ENCODE peak calls at places on chromosomes 12 and 14, in five cellular contexts. E is BJ, A is IMR-90, T is mesothelial cell of epicardium, C is gastrocnemius medialis. Q is an unnamed sample.

GRCh38 chr12:77521458-77522115 is 309.1 kb upstream of the NAV3 start:
- DNase-seq in A (no peak), C (no peak), E (peak), T (no peak), Q (no peak)

GRCh38 chr12:89833337-89834252 is 125.0 kb upstream of the ATP2B1 start:
- DNase-seq in A (peak), C (no peak), T (no peak), E (peak), Q (no peak)

GRCh38 chr12:51188359-51189051 is 15.6 kb upstream of the TFCP2 start:
- DNase-seq in T (no peak), E (no peak), C (peak), A (no peak), Q (no peak)

GRCh38 chr14:36295642-36296627 is 24.5 kb downstream of the MBIP start:
- DNase-seq in A (no peak), C (no peak), T (no peak), E (no peak), Q (no peak)

GRCh38 chr14:70425349-70425748 is 8.5 kb upstream of the SYNJ2BP start:
- DNase-seq in A (no peak), T (no peak), E (no peak), C (peak), Q (no peak)

GRCh38 chr14:91337699-91338335 is 79.8 kb downstream of the CCDC88C start:
- DNase-seq in A (no peak), T (no peak), E (no peak), C (no peak), Q (no peak)

GRCh38 chr14:22505751-22506710 is 83.0 kb downstream of the DAD1 start:
- DNase-seq in C (no peak), E (no peak), A (no peak), T (no peak), Q (peak)

GRCh38 chr14:75010472-75010871 is 7.8 kb downstream of the EIF2B2 start:
- DNase-seq in T (no peak), C (no peak), E (no peak), A (no peak), Q (no peak)

GRCh38 chr14:59688224-59689170 is 111.9 kb upstream of the CCDC175 start:
- DNase-seq in E (no peak), A (peak), C (no peak), T (peak), Q (peak)

GRCh38 chr12:110791589-110791988 is 48.9 kb upstream of the PPP1CC start:
- DNase-seq in E (no peak), C (no peak), A (no peak), T (no peak), Q (no peak)

GRCh38 chr14:99563749-99564129 is 40.3 kb downstream of the CCDC85C start:
- DNase-seq in E (no peak), C (no peak), T (no peak), A (no peak), Q (no peak)

GRCh38 chr14:99561827-99562226 is 42.2 kb downstream of the CCDC85C start:
- DNase-seq in A (no peak), C (no peak), E (no peak), T (no peak), Q (no peak)

GRCh38 chr14:99564903-99565259 is 39.1 kb downstream of the CCDC85C start:
- DNase-seq in C (no peak), T (no peak), A (no peak), E (no peak), Q (peak)

GRCh38 chr14:99564256-99564902 is 39.6 kb downstream of the CCDC85C start:
- DNase-seq in C (no peak), E (no peak), T (no peak), A (peak), Q (no peak)

GRCh38 chr14:99562848-99563748 is 40.9 kb downstream of the CCDC85C start:
- DNase-seq in T (peak), C (peak), E (no peak), A (peak), Q (peak)
- TF ChIP-seq CTCF in T (no peak), C (no peak), E (peak), A (peak), Q (peak)

DNA sequence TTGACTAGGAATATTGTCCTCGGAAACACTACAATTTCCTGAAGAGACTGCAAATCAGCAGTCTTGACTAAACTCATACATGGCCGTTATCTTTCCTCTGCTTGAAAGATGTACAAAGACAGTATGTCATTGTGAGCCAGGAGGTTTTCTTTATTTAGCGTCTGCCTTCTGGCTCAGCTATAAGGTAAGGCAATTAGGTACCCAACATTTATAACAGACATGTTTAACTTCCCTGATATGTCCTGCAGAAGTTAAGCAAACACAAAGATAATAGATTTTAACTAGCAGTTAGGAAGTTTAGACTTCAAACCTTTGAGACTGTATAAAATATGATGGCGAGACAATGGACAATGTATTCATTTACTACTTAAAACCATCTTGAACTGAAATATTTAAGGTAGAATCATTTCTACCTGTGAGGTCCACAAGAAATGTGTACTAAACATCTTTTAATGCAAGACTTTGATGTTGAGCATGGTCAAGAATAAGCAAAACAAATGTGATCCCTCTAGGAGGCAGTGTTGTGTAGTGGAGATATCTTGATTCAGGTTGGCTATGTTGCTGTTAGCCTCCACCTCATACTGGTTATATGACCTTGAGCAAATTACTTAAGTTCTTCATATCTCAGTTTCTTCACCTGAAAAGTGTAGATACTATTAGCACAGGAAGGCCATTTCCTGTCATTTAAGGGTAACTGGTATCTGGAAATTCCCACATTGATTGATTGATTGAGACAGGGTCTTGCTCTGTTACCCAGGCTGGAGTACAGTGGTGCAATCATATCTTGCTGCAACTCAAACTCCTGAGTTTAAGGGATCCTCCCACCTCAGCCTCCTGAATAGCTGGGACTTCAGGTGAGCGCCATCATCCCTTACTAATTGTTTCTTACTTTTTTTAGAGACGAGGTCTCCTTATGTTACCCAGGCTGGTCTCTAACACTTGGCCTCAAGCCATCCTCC is 96.3 kb upstream of the EEA1 start:
- DNase-seq in A (peak), E (peak), T (no peak), C (no peak), Q (no peak)
- TF ChIP-seq CTCF in A (peak), E (peak), T (no peak), C (peak), Q (peak)

DNA sequence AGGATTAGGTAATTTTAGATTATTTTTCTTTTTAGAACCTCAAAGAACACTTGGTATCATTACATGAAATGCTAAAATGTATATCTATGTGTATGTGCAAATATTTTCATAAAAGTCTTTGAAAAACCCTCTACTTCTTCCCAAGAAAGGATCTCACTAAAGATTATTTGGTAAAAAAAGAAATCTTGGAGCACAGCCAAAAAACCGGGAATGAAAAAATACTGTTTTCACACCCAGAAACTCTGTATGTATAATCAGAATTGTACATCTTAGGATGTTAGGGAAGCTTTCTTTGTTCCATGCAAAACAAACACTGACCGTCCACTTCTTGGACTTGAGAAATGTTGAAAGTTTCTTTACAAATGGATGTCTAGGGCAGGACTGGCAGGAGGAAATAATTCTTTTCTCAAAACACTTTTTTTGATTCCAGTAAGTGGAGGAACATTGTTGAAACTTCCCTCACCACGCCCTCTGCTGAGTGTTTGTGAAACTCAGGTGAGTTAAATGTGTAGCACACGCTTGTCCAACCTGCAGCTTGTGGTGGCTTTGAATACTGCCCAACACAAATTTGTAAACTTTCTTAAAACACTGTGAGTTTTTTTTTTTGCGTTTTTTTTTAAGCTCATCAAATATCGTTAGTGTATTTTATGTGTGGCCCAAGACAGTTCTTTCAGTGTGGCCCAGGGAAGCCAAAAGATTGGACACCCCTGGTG is 26.5 kb downstream of the FBXO34 start:
- DNase-seq in C (no peak), A (no peak), E (no peak), T (no peak), Q (no peak)
- TF ChIP-seq CTCF in C (no peak), A (no peak), E (no peak), T (no peak), Q (no peak)

DNA sequence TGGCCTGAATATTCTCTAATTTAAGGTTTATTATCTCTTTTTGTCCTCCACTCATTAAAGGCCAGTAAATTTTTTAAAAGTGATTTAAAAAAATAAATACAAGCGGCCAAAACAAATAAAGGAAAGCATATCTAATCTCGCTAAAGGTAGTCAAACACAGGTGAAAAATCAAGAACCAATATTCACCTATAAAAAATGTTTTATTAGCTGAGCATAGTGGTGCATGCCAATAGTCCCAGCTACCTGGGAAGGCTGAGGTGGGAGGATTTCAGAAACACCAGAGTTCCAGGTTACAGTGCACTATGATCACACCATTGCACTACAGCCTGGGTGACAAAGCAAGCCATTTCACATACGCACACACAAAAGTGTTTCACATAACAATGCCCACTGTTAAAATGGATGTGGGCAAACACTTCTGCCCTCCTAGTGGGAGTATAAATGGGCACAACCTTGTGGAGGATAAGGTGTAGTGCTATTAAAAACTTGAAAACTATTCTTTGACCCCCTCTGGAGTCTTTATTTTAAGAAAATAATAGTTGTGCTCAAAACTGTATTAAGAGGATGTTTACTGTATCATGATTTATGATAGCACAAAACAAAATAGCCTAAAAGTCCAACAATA is 32.7 kb upstream of the NAP1L1 start:
- DNase-seq in A (no peak), E (no peak), T (no peak), C (no peak), Q (no peak)
- TF ChIP-seq CTCF in A (no peak), E (no peak), T (no peak), C (no peak), Q (no peak)

GRCh38 chr12:47886471-47887240 is 18.1 kb downstream of the VDR start:
- DNase-seq in E (no peak), T (no peak), C (no peak), A (peak), Q (no peak)
- TF ChIP-seq CTCF in E (no peak), T (no peak), C (no peak), A (no peak), Q (no peak)

DNA sequence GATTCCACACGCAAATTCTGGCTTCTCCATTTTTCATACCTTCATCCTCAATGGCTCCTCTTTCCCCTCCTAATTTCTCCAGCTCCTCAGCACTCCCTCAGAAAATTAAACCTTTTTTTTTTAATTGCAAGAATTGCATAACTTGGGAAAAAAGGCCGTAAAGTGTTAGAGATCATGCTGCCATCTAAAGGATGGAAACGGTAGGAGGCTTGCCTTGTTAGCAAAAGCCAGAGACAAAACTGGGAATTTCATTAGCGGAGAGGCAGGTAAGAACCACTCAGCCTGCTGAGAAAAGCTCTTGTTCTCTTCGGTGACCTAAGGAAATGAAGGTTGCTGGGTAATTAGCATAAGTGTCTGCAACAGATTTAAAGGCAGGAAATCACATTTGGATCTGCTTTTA is 204.3 kb downstream of the AEBP2 start:
- DNase-seq in A (peak), C (no peak), T (no peak), E (no peak), Q (no peak)
- TF ChIP-seq CTCF in A (peak), C (no peak), T (no peak), E (peak), Q (peak)

GRCh38 chr12:88781909-88782308 is 201.6 kb upstream of the KITLG start:
- DNase-seq in C (no peak), A (peak), E (no peak), T (no peak), Q (no peak)
- TF ChIP-seq CTCF in C (no peak), A (no peak), E (no peak), T (no peak), Q (no peak)

DNA sequence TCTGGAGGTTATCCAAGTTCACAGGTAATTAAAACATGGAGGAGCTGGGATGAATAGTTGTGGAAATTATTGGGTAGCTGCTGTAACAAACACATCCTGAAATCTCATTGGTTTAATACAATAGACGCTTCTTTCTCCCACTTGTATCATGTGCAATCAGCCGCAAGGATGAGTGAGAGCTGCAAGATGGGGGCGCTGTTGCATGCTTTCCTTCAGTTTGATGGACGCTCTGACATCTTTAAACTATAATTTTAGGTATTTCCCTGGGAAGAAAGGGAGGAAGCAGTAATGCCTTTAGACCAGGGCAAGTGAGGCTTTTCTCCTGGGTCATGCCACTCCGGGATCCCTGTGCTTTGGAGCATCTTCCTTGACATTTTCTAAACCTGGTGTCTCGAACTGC is 178.7 kb downstream of the PAWR start:
- DNase-seq in T (no peak), A (no peak), E (no peak), C (no peak), Q (no peak)
- TF ChIP-seq CTCF in T (no peak), A (peak), E (peak), C (no peak), Q (no peak)

DNA sequence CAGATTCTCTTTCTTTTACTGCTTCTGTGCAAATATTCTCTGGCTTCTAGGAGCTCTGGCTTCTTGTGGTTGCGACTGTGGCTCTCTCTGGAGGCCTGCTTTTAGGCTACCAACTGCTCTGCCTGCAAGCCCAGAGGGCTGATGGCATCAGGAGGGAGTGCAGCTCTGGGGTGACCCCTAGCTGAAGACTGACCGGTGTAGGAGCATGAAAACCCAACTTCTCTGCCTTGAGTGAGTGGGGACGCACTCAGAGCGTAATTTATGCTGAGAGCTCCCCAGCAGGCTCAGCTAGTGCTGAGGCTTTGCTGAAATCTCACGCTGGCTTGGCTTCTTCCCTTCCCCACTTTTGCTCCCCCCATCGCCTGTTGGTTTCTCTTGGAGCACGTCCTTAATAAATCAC is 29.9 kb upstream of the RBM19 start:
- DNase-seq in C (no peak), A (no peak), E (no peak), T (no peak), Q (no peak)
- TF ChIP-seq CTCF in C (no peak), A (no peak), E (no peak), T (no peak), Q (no peak)

GRCh38 chr12:46384451-46385301 is 12.1 kb upstream of the SLC38A2 start:
- DNase-seq in A (no peak), E (no peak), T (no peak), C (no peak), Q (no peak)

GRCh38 chr12:46380881-46381280 is 8.3 kb upstream of the SLC38A2 start:
- DNase-seq in C (no peak), A (no peak), E (no peak), T (no peak), Q (no peak)

GRCh38 chr12:46383654-46384450 is 11.3 kb upstream of the SLC38A2 start:
- DNase-seq in A (peak), E (peak), T (peak), C (peak), Q (no peak)

GRCh38 chr12:46382425-46382973 is 9.9 kb upstream of the SLC38A2 start:
- DNase-seq in A (no peak), E (no peak), T (no peak), C (peak), Q (no peak)

DNA sequence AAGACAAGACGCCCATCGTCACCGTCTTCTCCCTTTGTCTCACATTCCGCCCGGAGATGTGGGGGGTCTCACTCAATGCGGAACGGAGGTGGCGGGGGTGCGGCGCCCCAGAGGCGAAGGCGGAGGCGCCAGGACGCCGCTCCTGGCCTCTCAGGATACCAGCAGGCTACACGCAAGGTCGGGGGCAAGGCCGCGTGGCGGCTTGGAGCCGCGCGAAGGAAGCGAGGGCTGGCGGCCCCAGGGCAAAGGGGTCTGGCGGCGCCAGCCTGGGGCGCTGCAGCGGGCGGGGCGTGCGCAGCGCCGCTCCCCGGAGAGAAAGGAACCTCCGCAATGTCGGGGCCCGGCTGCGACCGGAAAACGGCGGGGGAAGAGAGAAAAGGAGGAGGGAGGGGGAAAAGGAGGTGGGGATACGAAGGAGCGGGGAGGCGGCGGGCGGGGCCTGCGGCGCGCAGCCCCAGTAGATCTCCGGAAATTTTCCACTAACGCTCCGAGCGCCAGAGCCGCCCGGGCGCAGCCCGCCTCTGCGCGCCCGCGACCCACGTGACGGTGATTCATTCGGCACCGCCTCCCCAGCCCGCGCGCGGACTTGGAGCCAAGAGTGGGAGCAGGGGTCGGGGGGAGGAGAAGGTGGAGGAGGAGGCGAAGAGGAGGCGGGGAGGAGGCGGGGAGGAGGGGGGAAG is 10.5 kb upstream of the SLC38A2 start:
- DNase-seq in C (peak), T (peak), A (peak), E (peak), Q (peak)
- TF ChIP-seq CTCF in C (peak), T (no peak), A (no peak), E (no peak), Q (no peak)

Q was measured in nephron progenitor cell.